ENCODE peak calls at places on chromosomes 16 and 17, in four cellular contexts. One of them, this sample, is unnamed. For H3K4me1, the result is how much of the 10 kb centered on the place peaks cover.

GRCh38 chr16:84308120-84308519 is 13.4 kb downstream of the WFDC1 start:
- DNase-seq in CD8-positive, alpha-beta T cell: no peak
- DNase-seq in heart right ventricle: peak
- DNase-seq in tibial nerve: no peak
- DNase-seq in this sample: no peak

GRCh38 chr16:48384305-48384981 is 770 bp downstream of the SIAH1 start:
- DNase-seq in CD8-positive, alpha-beta T cell: peak
- DNase-seq in heart right ventricle: peak
- DNase-seq in tibial nerve: no peak
- DNase-seq in this sample: peak

GRCh38 chr17:57125406-57125805 is 40.4 kb downstream of the AKAP1 start:
- DNase-seq in CD8-positive, alpha-beta T cell: no peak
- DNase-seq in heart right ventricle: no peak
- DNase-seq in tibial nerve: no peak
- DNase-seq in this sample: no peak

GRCh38 chr17:4293572-4293971 is 29.8 kb upstream of the ANKFY1 start:
- DNase-seq in CD8-positive, alpha-beta T cell: no peak
- DNase-seq in heart right ventricle: no peak
- DNase-seq in tibial nerve: no peak
- DNase-seq in this sample: no peak

GRCh38 chr17:38415250-38416194 is 12.7 kb upstream of the ARHGAP23 start:
- DNase-seq in CD8-positive, alpha-beta T cell: no peak
- DNase-seq in heart right ventricle: no peak
- DNase-seq in tibial nerve: no peak
- DNase-seq in this sample: no peak

GRCh38 chr17:71147906-71148305 is 972.9 kb upstream of the SOX9 start:
- DNase-seq in CD8-positive, alpha-beta T cell: no peak
- DNase-seq in heart right ventricle: no peak
- DNase-seq in tibial nerve: no peak
- DNase-seq in this sample: no peak

GRCh38 chr17:3838206-3838605 is 7.8 kb downstream of the NCBP3 start:
- DNase-seq in CD8-positive, alpha-beta T cell: no peak
- DNase-seq in heart right ventricle: no peak
- DNase-seq in tibial nerve: no peak
- DNase-seq in this sample: peak

GRCh38 chr17:699350-699749 is 15.3 kb downstream of the VPS53 start:
- DNase-seq in CD8-positive, alpha-beta T cell: no peak
- DNase-seq in heart right ventricle: no peak
- DNase-seq in tibial nerve: no peak
- DNase-seq in this sample: no peak

GRCh38 chr16:3793161-3793576 is 75.8 kb upstream of the TRAP1 start:
- DNase-seq in CD8-positive, alpha-beta T cell: no peak
- DNase-seq in heart right ventricle: peak
- DNase-seq in tibial nerve: peak
- DNase-seq in this sample: no peak

GRCh38 chr16:6193718-6194117 is 1096.1 kb upstream of the EEF2KMT start:
- DNase-seq in CD8-positive, alpha-beta T cell: no peak
- DNase-seq in heart right ventricle: no peak
- DNase-seq in tibial nerve: no peak
- DNase-seq in this sample: no peak

DNA sequence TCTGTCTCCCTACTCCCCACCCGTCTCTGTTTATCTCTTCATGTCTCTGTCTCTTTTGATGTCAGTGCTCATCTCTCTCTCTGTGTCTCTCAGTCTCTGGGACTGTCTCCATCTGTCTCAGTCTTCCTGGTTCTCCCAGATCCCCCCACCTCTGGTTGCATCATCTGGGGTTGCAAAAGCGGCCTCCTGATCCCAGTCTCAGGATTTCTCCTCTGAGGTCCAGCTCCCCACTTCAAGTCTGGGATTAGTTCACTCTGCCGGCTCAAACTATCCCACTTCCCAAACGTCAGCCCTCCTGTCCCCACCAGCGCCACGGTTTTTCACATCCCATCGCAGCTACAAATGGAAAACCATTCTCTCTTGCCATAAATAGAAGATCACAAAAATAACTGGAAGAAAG is 9.0 kb downstream of the TEKT5 start:
- DNase-seq in CD8-positive, alpha-beta T cell: no peak
- DNase-seq in heart right ventricle: no peak
- DNase-seq in tibial nerve: no peak
- DNase-seq in this sample: no peak
- H3K4me3 ChIP-seq in CD8-positive, alpha-beta T cell: no peak
- H3K4me3 ChIP-seq in heart right ventricle: no peak
- H3K4me3 ChIP-seq in tibial nerve: no peak
- H3K4me3 ChIP-seq in this sample: no peak

GRCh38 chr16:32116080-32116479 is 137.0 kb upstream of the TP53TG3D start:
- DNase-seq in CD8-positive, alpha-beta T cell: peak
- DNase-seq in heart right ventricle: no peak
- DNase-seq in tibial nerve: no peak
- DNase-seq in this sample: peak
- H3K4me1 ChIP-seq in CD8-positive, alpha-beta T cell: under half
- H3K4me1 ChIP-seq in heart right ventricle: under half
- H3K4me1 ChIP-seq in tibial nerve: under half
- H3K4me1 ChIP-seq in this sample: under half

GRCh38 chr16:56411123-56411522 is 14.2 kb downstream of the AMFR start:
- DNase-seq in CD8-positive, alpha-beta T cell: no peak
- DNase-seq in heart right ventricle: no peak
- DNase-seq in tibial nerve: no peak
- DNase-seq in this sample: no peak
- H3K4me3 ChIP-seq in CD8-positive, alpha-beta T cell: no peak
- H3K4me3 ChIP-seq in heart right ventricle: no peak
- H3K4me3 ChIP-seq in tibial nerve: no peak
- H3K4me3 ChIP-seq in this sample: no peak

DNA sequence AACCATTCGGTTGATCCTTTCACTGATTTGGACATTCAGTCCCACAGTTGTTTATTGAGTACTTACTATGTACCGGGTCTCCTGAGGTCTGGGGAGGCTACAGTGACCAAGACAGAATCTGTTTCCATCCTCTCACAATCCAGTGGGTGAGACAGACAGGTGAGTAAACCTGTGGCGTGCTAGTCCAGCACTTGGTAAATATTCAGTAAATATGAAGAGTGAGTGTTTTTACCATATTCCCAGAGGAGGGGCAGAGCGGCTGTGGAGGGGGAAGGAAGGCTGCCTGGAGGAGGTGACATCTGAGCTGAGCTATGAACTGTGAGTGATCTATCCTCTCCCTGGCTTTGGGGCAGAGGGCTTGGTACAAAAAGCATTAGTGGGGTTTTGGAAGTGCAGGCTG is 31.4 kb downstream of the CCR7 start:
- DNase-seq in CD8-positive, alpha-beta T cell: no peak
- DNase-seq in heart right ventricle: no peak
- DNase-seq in tibial nerve: no peak
- DNase-seq in this sample: no peak
- H3K4me1 ChIP-seq in CD8-positive, alpha-beta T cell: half or more
- H3K4me1 ChIP-seq in heart right ventricle: under half
- H3K4me1 ChIP-seq in tibial nerve: under half
- H3K4me1 ChIP-seq in this sample: under half

GRCh38 chr16:72789465-72789864 is 258.5 kb downstream of the ZFHX3 start:
- DNase-seq in CD8-positive, alpha-beta T cell: no peak
- DNase-seq in heart right ventricle: no peak
- DNase-seq in tibial nerve: no peak
- DNase-seq in this sample: no peak

GRCh38 chr16:72787130-72787518 is 260.8 kb downstream of the ZFHX3 start:
- DNase-seq in CD8-positive, alpha-beta T cell: no peak
- DNase-seq in heart right ventricle: no peak
- DNase-seq in tibial nerve: no peak
- DNase-seq in this sample: no peak

GRCh38 chr16:72789921-72790320 is 258.0 kb downstream of the ZFHX3 start:
- DNase-seq in CD8-positive, alpha-beta T cell: no peak
- DNase-seq in heart right ventricle: no peak
- DNase-seq in tibial nerve: no peak
- DNase-seq in this sample: no peak

GRCh38 chr16:72787519-72788268 is 260.2 kb downstream of the ZFHX3 start:
- DNase-seq in CD8-positive, alpha-beta T cell: peak
- DNase-seq in heart right ventricle: peak
- DNase-seq in tibial nerve: peak
- DNase-seq in this sample: no peak

GRCh38 chr16:72788269-72788809 is 259.6 kb downstream of the ZFHX3 start:
- DNase-seq in CD8-positive, alpha-beta T cell: no peak
- DNase-seq in heart right ventricle: no peak
- DNase-seq in tibial nerve: no peak
- DNase-seq in this sample: no peak
- H3K4me3 ChIP-seq in CD8-positive, alpha-beta T cell: no peak
- H3K4me3 ChIP-seq in heart right ventricle: no peak
- H3K4me3 ChIP-seq in tibial nerve: peak
- H3K4me3 ChIP-seq in this sample: no peak

GRCh38 chr16:9351841-9352434 is 260.5 kb downstream of the HAPSTR1 start:
- DNase-seq in CD8-positive, alpha-beta T cell: no peak
- DNase-seq in heart right ventricle: no peak
- DNase-seq in tibial nerve: no peak
- DNase-seq in this sample: no peak
- H3K4me1 ChIP-seq in CD8-positive, alpha-beta T cell: under half
- H3K4me1 ChIP-seq in heart right ventricle: under half
- H3K4me1 ChIP-seq in tibial nerve: under half
- H3K4me1 ChIP-seq in this sample: under half

GRCh38 chr16:56422896-56423441 is 2.4 kb downstream of the AMFR start:
- DNase-seq in CD8-positive, alpha-beta T cell: no peak
- DNase-seq in heart right ventricle: no peak
- DNase-seq in tibial nerve: no peak
- DNase-seq in this sample: no peak

GRCh38 chr16:56421976-56422669 is 3.2 kb downstream of the AMFR start:
- DNase-seq in CD8-positive, alpha-beta T cell: no peak
- DNase-seq in heart right ventricle: no peak
- DNase-seq in tibial nerve: no peak
- DNase-seq in this sample: no peak

GRCh38 chr16:56419740-56420548 is 5.4 kb downstream of the AMFR start:
- DNase-seq in CD8-positive, alpha-beta T cell: no peak
- DNase-seq in heart right ventricle: no peak
- DNase-seq in tibial nerve: no peak
- DNase-seq in this sample: no peak

GRCh38 chr16:56420613-56421012 is 4.7 kb downstream of the AMFR start:
- DNase-seq in CD8-positive, alpha-beta T cell: no peak
- DNase-seq in heart right ventricle: no peak
- DNase-seq in tibial nerve: no peak
- DNase-seq in this sample: no peak

GRCh38 chr16:56421313-56421712 is 4.0 kb downstream of the AMFR start:
- DNase-seq in CD8-positive, alpha-beta T cell: no peak
- DNase-seq in heart right ventricle: no peak
- DNase-seq in tibial nerve: no peak
- DNase-seq in this sample: no peak
- H3K4me3 ChIP-seq in CD8-positive, alpha-beta T cell: no peak
- H3K4me3 ChIP-seq in heart right ventricle: no peak
- H3K4me3 ChIP-seq in tibial nerve: no peak
- H3K4me3 ChIP-seq in this sample: no peak

This sample was measured in pancreas.